ENCODE peak calls at places on chromosome 17, in seven cellular contexts. P is hepatocyte, T is GM23338, L is PC-3, X is PC-9, H is HCT116, S is MM.1S. I is an unnamed sample.

GRCh38 chr17:63573634-63574033 is 23.4 kb downstream of the DCAF7 start:
- DNase-seq in P (no peak), T (peak; percentile 64), L (peak; percentile 37), X (no peak), H (no peak), S (no peak), I (peak; percentile 27)

GRCh38 chr17:48555183-48555615 is 10.3 kb upstream of the HOXB2 start:
- DNase-seq in P (peak; percentile 85), T (no peak), L (peak; percentile 72), X (peak; percentile 49), H (no peak), S (no peak), I (peak; percentile 77)

GRCh38 chr17:47877368-47878034 is 18.5 kb upstream of the SP2 start:
- DNase-seq in P (no peak), T (no peak), L (no peak), X (no peak), H (no peak), S (no peak), I (no peak)

GRCh38 chr17:49748791-49749190 is 15.1 kb downstream of the FAM117A start:
- DNase-seq in P (no peak), T (no peak), L (no peak), X (no peak), H (no peak), S (peak; percentile 93), I (no peak)

GRCh38 chr17:82583720-82584234 is 64.2 kb downstream of the FOXK2 start:
- DNase-seq in P (no peak), T (no peak), L (no peak), X (no peak), H (no peak), S (no peak), I (no peak)

GRCh38 chr17:55710829-55711496 is 11.7 kb downstream of the TMEM100 start:
- DNase-seq in P (no peak), T (no peak), L (no peak), X (no peak), H (no peak), S (no peak), I (no peak)

GRCh38 chr17:52143536-52143935 is 15.0 kb downstream of the CA10 start:
- DNase-seq in P (no peak), T (peak; percentile 9), L (no peak), X (no peak), H (no peak), S (no peak), I (no peak)

GRCh38 chr17:36931697-36932382 is 5.4 kb upstream of the LHX1 start:
- DNase-seq in P (no peak), T (no peak), L (no peak), X (no peak), H (no peak), S (no peak), I (no peak)

GRCh38 chr17:1231456-1231855 is 38.8 kb upstream of the BHLHA9 start:
- DNase-seq in P (no peak), T (no peak), L (no peak), X (no peak), H (no peak), S (no peak), I (peak; percentile 87)

GRCh38 chr17:35892091-35892637 is 12.0 kb upstream of the CCL5 start:
- DNase-seq in P (no peak), T (peak; percentile 2), L (no peak), X (no peak), H (no peak), S (no peak), I (no peak)

GRCh38 chr17:36599546-36600250 is 1.7 kb upstream of the MRM1 start:
- DNase-seq in P (no peak), T (no peak), L (no peak), X (no peak), H (no peak), S (no peak), I (no peak)

GRCh38 chr17:57130708-57131461 is 45.8 kb downstream of the AKAP1 start:
- DNase-seq in P (peak; percentile 92), T (peak; percentile 90), L (peak; percentile 96), X (peak; percentile 66), H (peak; percentile 70), S (peak; percentile 73), I (peak; percentile 79)

GRCh38 chr17:8059131-8059530 is 20.3 kb downstream of the ALOX15B start:
- DNase-seq in P (no peak), T (no peak), L (no peak), X (no peak), H (no peak), S (no peak), I (no peak)

GRCh38 chr17:70677783-70678647 is 508.7 kb downstream of the KCNJ2 start:
- DNase-seq in P (no peak), T (peak; percentile 42), L (no peak), X (no peak), H (no peak), S (no peak), I (no peak)

GRCh38 chr17:7130626-7131467 is 16.2 kb upstream of the ASGR2 start:
- DNase-seq in P (no peak), T (no peak), L (no peak), X (no peak), H (no peak), S (no peak), I (no peak)

GRCh38 chr17:35745749-35746320 is 7.2 kb downstream of the GAS2L2 start:
- DNase-seq in P (no peak), T (no peak), L (no peak), X (no peak), H (no peak), S (no peak), I (no peak)

GRCh38 chr17:13786000-13786598 is 184.4 kb upstream of the HS3ST3A1 start:
- DNase-seq in P (no peak), T (no peak), L (no peak), X (no peak), H (no peak), S (no peak), I (peak; percentile 74)

GRCh38 chr17:62875296-62875695 is 67.2 kb upstream of the MARCHF10 start:
- DNase-seq in P (no peak), T (no peak), L (no peak), X (no peak), H (no peak), S (no peak), I (no peak)

GRCh38 chr17:61766520-61766919 is 96.8 kb downstream of the BRIP1 start:
- DNase-seq in P (no peak), T (no peak), L (peak; percentile 89), X (peak; percentile 61), H (no peak), S (no peak), I (peak; percentile 32)

GRCh38 chr17:39596543-39597267 is 11.0 kb downstream of the NEUROD2 start:
- DNase-seq in P (no peak), T (no peak), L (no peak), X (no peak), H (no peak), S (no peak), I (no peak)
- TF ChIP-seq EZH2 in P (peak; percentile 79), T (peak; percentile 99), L (no peak), X (no peak), H (no peak), S (no peak), I (no peak)

DNA sequence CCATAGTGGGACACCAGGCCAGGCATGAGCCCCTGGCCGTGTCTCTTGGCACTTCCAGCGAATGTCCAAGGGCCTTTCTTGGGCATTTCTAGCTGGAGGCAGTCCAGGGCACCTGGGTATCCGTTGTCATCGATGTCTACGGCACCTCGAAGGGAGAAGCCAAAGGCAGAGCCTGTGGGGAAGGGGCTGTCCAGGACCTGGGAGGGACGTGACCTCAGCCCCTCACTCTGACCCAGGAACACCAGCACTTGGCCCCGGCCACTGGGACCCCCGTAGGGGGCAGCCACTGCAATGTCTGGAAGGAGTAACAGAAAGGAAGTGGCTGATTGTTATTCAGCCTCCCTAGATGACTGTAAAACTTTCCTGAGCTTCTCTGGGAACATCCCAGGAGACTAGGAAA is 8.7 kb downstream of the ITGA2B start:
- DNase-seq in P (no peak), T (no peak), L (no peak), X (no peak), H (no peak), S (no peak), I (no peak)
- H3K9me2 ChIP-seq in P (no peaks in the 10 kb centered on the region), T (no peaks in the 10 kb centered on the region), L (no peaks in the 10 kb centered on the region), X (no peaks in the 10 kb centered on the region), H (no peaks in the 10 kb centered on the region), S (no peaks in the 10 kb centered on the region), I (no peaks in the 10 kb centered on the region)

GRCh38 chr17:40541060-40541872 is 24.0 kb downstream of the CCR7 start:
- DNase-seq in P (peak; percentile 46), T (no peak), L (no peak), X (no peak), H (no peak), S (no peak), I (no peak)

GRCh38 chr17:40538019-40538935 is 27.0 kb downstream of the CCR7 start:
- DNase-seq in P (no peak), T (no peak), L (no peak), X (no peak), H (no peak), S (no peak), I (peak; percentile 67)

GRCh38 chr17:40539711-40540411 is 25.4 kb downstream of the CCR7 start:
- DNase-seq in P (no peak), T (no peak), L (no peak), X (no peak), H (no peak), S (no peak), I (no peak)

GRCh38 chr17:40540448-40540847 is 24.8 kb downstream of the CCR7 start:
- DNase-seq in P (no peak), T (no peak), L (no peak), X (no peak), H (no peak), S (no peak), I (no peak)

DNA sequence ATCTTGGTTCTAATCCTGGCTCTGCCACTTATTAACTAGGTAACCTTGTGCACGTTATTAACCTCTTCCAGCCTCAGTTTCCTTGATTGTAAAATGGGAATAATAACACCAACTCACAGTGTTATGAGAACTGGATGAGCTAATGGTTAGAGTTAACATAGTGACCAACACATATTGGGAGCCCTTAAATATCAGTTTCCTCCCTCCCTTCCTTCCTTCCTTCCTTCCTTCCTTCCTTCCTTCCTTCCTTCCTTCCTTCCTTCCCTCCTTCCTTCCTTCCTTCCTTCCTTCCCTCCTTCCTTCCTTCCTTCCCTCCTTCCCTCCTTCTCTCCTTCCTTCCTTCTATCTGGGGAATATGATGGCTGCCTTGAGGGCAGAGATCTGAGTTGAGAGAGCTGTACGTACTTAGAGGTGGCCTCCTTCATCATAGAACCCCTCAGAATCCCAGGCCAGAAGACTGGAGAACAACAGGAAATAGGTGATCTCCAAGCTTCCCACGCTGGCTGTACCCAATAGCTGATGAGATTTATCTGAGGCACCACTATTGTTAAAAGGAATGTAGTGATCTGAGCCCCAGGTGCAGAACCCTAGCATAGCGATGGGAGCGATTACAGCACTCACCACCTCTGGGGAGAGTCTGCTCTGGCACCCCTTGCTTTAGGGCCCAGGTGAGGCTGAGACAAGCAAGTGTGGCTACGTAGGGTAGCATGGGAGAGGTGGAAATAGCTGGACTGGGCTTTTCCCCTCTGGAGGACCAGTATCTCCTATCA is 26.2 kb downstream of the CCR7 start:
- DNase-seq in P (no peak), T (no peak), L (no peak), X (no peak), H (no peak), S (no peak), I (no peak)
- H3K27me3 ChIP-seq in P (no peaks in the 10 kb centered on the region), T (no peaks in the 10 kb centered on the region), L (no peaks in the 10 kb centered on the region), X (no peaks in the 10 kb centered on the region), H (no peaks in the 10 kb centered on the region), S (peaks cover 21% of the 10 kb centered on the region), I (no peaks in the 10 kb centered on the region)

DNA sequence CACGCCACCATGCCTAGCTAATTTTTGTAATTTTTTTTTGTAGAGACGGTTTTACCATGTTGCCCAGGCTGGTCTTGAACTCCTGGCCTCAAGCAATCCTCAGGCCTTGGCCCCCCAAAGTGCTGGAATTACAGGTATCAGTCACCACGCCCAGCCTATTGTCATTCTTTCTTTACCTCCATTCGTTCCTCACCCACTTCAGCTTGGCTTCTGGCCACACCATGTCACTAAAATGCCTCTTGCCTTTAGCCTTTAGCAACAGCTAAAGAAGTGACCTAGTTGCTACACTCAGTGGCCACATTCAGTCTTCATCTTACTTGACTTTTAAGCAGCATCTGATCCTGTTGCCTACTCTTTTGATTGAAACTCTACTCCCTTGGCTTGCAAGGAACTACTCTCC is 3.6 kb upstream of the LRRC75A start:
- DNase-seq in P (no peak), T (no peak), L (no peak), X (no peak), H (no peak), S (no peak), I (no peak)
- TF ChIP-seq EZH2 in P (no peak), T (no peak), L (no peak), X (no peak), H (no peak), S (no peak), I (no peak)